ENCODE peak calls at places on chromosomes 1 and 21, in six cellular contexts. G is RPMI8226; C is stimulated activated CD8-positive, alpha-beta memory T cell treated with anti-CD3 and anti-CD28 coated beads, Interleukin-12 subunit alpha, Interleukin-12 subunit beta, amount 100 ng/mL, for 1 hour; I is iris pigment epithelial cell; F is nephron progenitor cell; M is occipital lobe. U is an unnamed sample.
A peak's percentile ranks its signal among the peaks of the same experiment; 100 is the strongest.

GRCh38 chr1:41387667-41388091 is 26.4 kb downstream of the FOXO6 start:
- DNase-seq in I (peak; percentile 26), C (no peak), M (no peak), F (peak; percentile 74), G (no peak), U (peak; percentile 93)

GRCh38 chr1:64864018-64864945 is 102.1 kb downstream of the JAK1 start:
- DNase-seq in I (peak; percentile 35), M (no peak), G (peak; percentile 99), F (no peak), C (peak; percentile 25), U (no peak)

GRCh38 chr1:186948542-186948941 is 119.8 kb downstream of the PLA2G4A start:
- DNase-seq in I (peak; percentile 62), F (no peak), M (no peak), G (no peak), C (no peak), U (no peak)

GRCh38 chr21:32702702-32703101 is 25.1 kb downstream of the SYNJ1 start:
- DNase-seq in M (no peak), I (peak; percentile 84), G (no peak), F (no peak), C (no peak), U (peak; percentile 63)

GRCh38 chr1:89206361-89206760 is 7.6 kb upstream of the GBP4 start:
- DNase-seq in M (no peak), G (no peak), F (no peak), I (no peak), C (no peak), U (no peak)

GRCh38 chr21:45364464-45365185 is 40.3 kb upstream of the COL18A1 start:
- DNase-seq in C (no peak), F (no peak), G (no peak), I (peak; percentile 70), M (no peak), U (no peak)

GRCh38 chr1:96183928-96184327 is 537.7 kb upstream of the PTBP2 start:
- DNase-seq in I (no peak), C (no peak), F (no peak), M (no peak), G (no peak), U (no peak)

GRCh38 chr1:247115141-247115510 is 11.0 kb upstream of the ZNF669 start:
- DNase-seq in F (no peak), I (no peak), C (no peak), G (no peak), M (no peak), U (no peak)

GRCh38 chr1:160247053-160247452 is 15.3 kb downstream of the DCAF8 start:
- DNase-seq in C (no peak), G (no peak), M (no peak), F (no peak), I (no peak), U (no peak)

GRCh38 chr1:193417945-193418744 is 231.7 kb upstream of the B3GALT2 start:
- DNase-seq in M (no peak), I (peak; percentile 77), C (no peak), G (peak; percentile 37), F (no peak), U (peak; percentile 58)

GRCh38 chr1:154593390-154593789 is 14.6 kb downstream of the ADAR start:
- DNase-seq in I (no peak), C (no peak), M (no peak), G (no peak), F (no peak), U (no peak)